ENCODE peak calls at places on chromosomes 11 and 22, in ten cellular contexts. A is NCI-H1436; X is germinal center; T is stimulated activated CD8-positive, alpha-beta memory T cell treated with anti-CD3 and anti-CD28 coated beads, Interleukin-2, amount 100 ng/mL, for 1 hour; I is brain microvascular endothelial cell; M is GM20000; C is H54; U is dermis blood vessel endothelial cell; B is ovary; H is AG08395. D is an unnamed sample.

GRCh38 chr22:25067851-25068421 is 115.4 kb downstream of the KIAA1671 start:
- DNase-seq in X (no peak), I (no peak), B (no peak), T (peak), C (no peak), M (no peak), H (peak), U (no peak), A (no peak), D (peak)

GRCh38 chr11:69213315-69213714 is 57.6 kb downstream of the SMIM38 start:
- DNase-seq in U (no peak), X (no peak), C (no peak), B (no peak), T (no peak), M (no peak), A (no peak), H (no peak), I (no peak), D (no peak)

GRCh38 chr11:68164437-68164836 is 43.2 kb upstream of the CHKA start:
- DNase-seq in I (peak), C (peak), T (no peak), H (peak), U (peak), X (no peak), M (no peak), A (no peak), B (no peak), D (no peak)

GRCh38 chr11:83480251-83480650 is 194.1 kb upstream of the CCDC90B start:
- DNase-seq in T (no peak), C (no peak), U (no peak), M (no peak), A (no peak), H (no peak), X (no peak), I (no peak), B (no peak), D (no peak)

GRCh38 chr11:5486421-5486820 is 2.1 kb upstream of the OR52D1 start:
- DNase-seq in X (no peak), C (no peak), U (no peak), H (no peak), I (no peak), M (no peak), A (no peak), B (no peak), T (no peak), D (no peak)

GRCh38 chr11:111502611-111503010 is 9.6 kb downstream of the BTG4 start:
- DNase-seq in U (no peak), M (no peak), A (peak), C (no peak), B (no peak), T (no peak), X (no peak), I (no peak), H (no peak), D (no peak)

GRCh38 chr11:112801286-112802088 is 159.7 kb upstream of the NCAM1 start:
- DNase-seq in C (no peak), T (no peak), U (no peak), B (no peak), M (no peak), I (no peak), A (no peak), H (no peak), X (no peak), D (no peak)

GRCh38 chr11:1570896-1571759 is 943 bp downstream of the DUSP8 start:
- DNase-seq in U (no peak), M (no peak), T (no peak), B (no peak), I (no peak), C (no peak), H (no peak), A (no peak), X (no peak), D (no peak)

GRCh38 chr22:30474683-30475424 is 3.0 kb upstream of the SEC14L3 start:
- DNase-seq in X (no peak), I (no peak), U (no peak), M (no peak), T (no peak), C (no peak), H (no peak), B (no peak), A (peak), D (peak)